ENCODE peak calls at places on chromosomes 2 and 18, in eight cellular contexts. M, T, X, Z, R, O, G and E are unnamed samples.

GRCh38 chr2:168480825-168481585 is 24.9 kb downstream of the CERS6 start:
- DNase-seq in M (no peak), T (no peak), X (no peak), Z (no peak), R (no peak), O (no peak), G (no peak), E (no peak)

GRCh38 chr2:15154289-15154688 is 406.8 kb downstream of the NBAS start:
- DNase-seq in M (peak; percentile 67), T (no peak), X (no peak), Z (no peak), R (peak; percentile 88), O (no peak), G (no peak), E (no peak)

GRCh38 chr18:59881728-59882685 is 17.8 kb upstream of the PMAIP1 start:
- DNase-seq in M (peak; percentile 64), T (no peak), X (no peak), Z (no peak), R (peak; percentile 82), O (no peak), G (peak; percentile 56), E (peak; percentile 80)

GRCh38 chr2:213848631-213849030 is 562.2 kb upstream of the VWC2L start:
- DNase-seq in M (no peak), T (peak; percentile 37), X (no peak), Z (no peak), R (peak; percentile 78), O (no peak), G (peak; percentile 24), E (peak; percentile 63)

GRCh38 chr18:21740474-21740723 is 193 bp upstream of the MIB1 start:
- DNase-seq in M (peak; percentile 92), T (no peak), X (no peak), Z (peak; percentile 98), R (peak; percentile 93), O (peak; percentile 98), G (peak; percentile 94), E (no peak)

GRCh38 chr2:46098606-46099005 is 198.6 kb upstream of the EPAS1 start:
- DNase-seq in M (peak; percentile 9), T (peak; percentile 68), X (no peak), Z (no peak), R (peak; percentile 89), O (no peak), G (peak; percentile 89), E (peak; percentile 69)

GRCh38 chr2:149456285-149456684 is 125.9 kb downstream of the LYPD6 start:
- DNase-seq in M (peak; percentile 12), T (no peak), X (no peak), Z (no peak), R (no peak), O (peak; percentile 65), G (no peak), E (no peak)

GRCh38 chr2:28280576-28280975 is 112.1 kb upstream of the FOSL2 start:
- DNase-seq in M (no peak), T (no peak), X (no peak), Z (no peak), R (peak; percentile 3), O (no peak), G (no peak), E (no peak)

GRCh38 chr2:158889135-158889853 is 79.1 kb upstream of the TANC1 start:
- DNase-seq in M (no peak), T (no peak), X (no peak), Z (no peak), R (peak; percentile 33), O (no peak), G (no peak), E (no peak)

GRCh38 chr2:149814049-149814448 is 226.5 kb upstream of the MMADHC start:
- DNase-seq in M (no peak), T (no peak), X (no peak), Z (no peak), R (no peak), O (no peak), G (no peak), E (no peak)

GRCh38 chr2:71500426-71501079 is 47.2 kb downstream of the DYSF start:
- DNase-seq in M (no peak), T (no peak), X (no peak), Z (no peak), R (no peak), O (peak; percentile 19), G (no peak), E (no peak)

GRCh38 chr2:113211226-113212105 is 37.7 kb downstream of the PSD4 start:
- DNase-seq in M (peak; percentile 29), T (no peak), X (no peak), Z (no peak), R (peak; percentile 87), O (no peak), G (peak; percentile 70), E (no peak)

GRCh38 chr18:59123588-59124369 is 15.9 kb upstream of the SEC11C start:
- DNase-seq in M (no peak), T (peak; percentile 75), X (no peak), Z (no peak), R (peak; percentile 97), O (no peak), G (peak; percentile 83), E (peak; percentile 37)

GRCh38 chr2:26850565-26850964 is 2.6 kb downstream of the DPYSL5 start:
- DNase-seq in M (no peak), T (no peak), X (no peak), Z (no peak), R (no peak), O (no peak), G (no peak), E (no peak)

GRCh38 chr2:4791488-4791887 is 900.7 kb upstream of the SOX11 start:
- DNase-seq in M (no peak), T (no peak), X (no peak), Z (no peak), R (no peak), O (no peak), G (no peak), E (no peak)

GRCh38 chr2:204665244-204665643 is 120.0 kb downstream of the PARD3B start:
- DNase-seq in M (peak; percentile 10), T (no peak), X (no peak), Z (no peak), R (peak; percentile 90), O (peak; percentile 30), G (peak; percentile 92), E (peak; percentile 60)

GRCh38 chr2:26067980-26068507 is 34.2 kb downstream of the RAB10 start:
- DNase-seq in M (no peak), T (no peak), X (no peak), Z (no peak), R (no peak), O (no peak), G (no peak), E (no peak)

GRCh38 chr18:44725300-44726096 is 44.8 kb downstream of the SETBP1 start:
- DNase-seq in M (no peak), T (no peak), X (peak; percentile 73), Z (no peak), R (peak; percentile 70), O (no peak), G (peak; percentile 70), E (no peak)

GRCh38 chr2:208373460-208374089 is 33.0 kb upstream of the PTH2R start:
- DNase-seq in M (peak; percentile 43), T (peak; percentile 29), X (no peak), Z (no peak), R (peak; percentile 42), O (peak; percentile 82), G (peak; percentile 65), E (peak; percentile 26)

GRCh38 chr2:179422037-179422643 is 157.5 kb upstream of the SESTD1 start:
- DNase-seq in M (peak; percentile 75), T (peak; percentile 60), X (peak; percentile 76), Z (peak; percentile 68), R (peak; percentile 56), O (peak; percentile 90), G (peak; percentile 72), E (peak; percentile 61)

GRCh38 chr2:11813951-11814350 is 67.5 kb downstream of the LPIN1 start:
- DNase-seq in M (no peak), T (no peak), X (no peak), Z (no peak), R (no peak), O (no peak), G (no peak), E (no peak)

GRCh38 chr2:11819235-11819729 is 72.8 kb downstream of the LPIN1 start:
- DNase-seq in M (peak; percentile 96), T (no peak), X (no peak), Z (no peak), R (no peak), O (no peak), G (no peak), E (no peak)

GRCh38 chr2:11811036-11811654 is 64.7 kb downstream of the LPIN1 start:
- DNase-seq in M (no peak), T (no peak), X (no peak), Z (no peak), R (no peak), O (no peak), G (peak; percentile 30), E (no peak)

GRCh38 chr2:11812466-11813100 is 66.2 kb downstream of the LPIN1 start:
- DNase-seq in M (no peak), T (no peak), X (no peak), Z (no peak), R (no peak), O (no peak), G (no peak), E (no peak)

DNA sequence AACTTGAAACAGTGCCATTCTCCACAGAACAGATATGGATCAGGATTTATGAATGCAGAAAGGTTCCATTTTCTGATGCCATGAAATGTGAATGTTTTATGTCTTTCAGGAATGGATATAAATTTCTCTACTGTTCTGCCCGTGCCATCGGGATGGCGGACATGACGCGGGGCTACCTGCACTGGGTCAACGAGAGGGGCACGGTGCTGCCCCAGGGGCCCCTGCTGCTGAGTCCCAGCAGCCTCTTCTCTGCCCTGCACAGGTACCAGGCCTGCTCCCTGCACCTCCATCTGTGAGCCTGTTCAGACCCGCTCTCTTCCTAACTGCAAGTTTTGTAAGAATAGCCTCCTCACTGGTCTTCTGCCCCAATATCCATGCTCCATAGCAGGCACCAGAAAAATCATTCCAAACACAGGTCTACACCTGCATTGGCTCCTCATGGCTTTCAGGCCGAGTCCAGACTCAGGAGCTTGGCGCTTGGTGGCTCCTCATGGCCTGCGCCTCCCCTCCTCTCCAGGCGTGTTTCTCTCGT is 68.6 kb downstream of the LPIN1 start:
- DNase-seq in M (no peak), T (no peak), X (no peak), Z (no peak), R (no peak), O (no peak), G (no peak), E (no peak)
- H3K4me3 ChIP-seq in M (no peak overlapping the region), T (no peak overlapping the region), X (no peak overlapping the region), Z (no peak overlapping the region), R (no peak overlapping the region), O (no peak overlapping the region), G (no peak overlapping the region), E (no peak overlapping the region)

GRCh38 chr2:177106212-177106611 is 106.4 kb upstream of the HNRNPA3 start:
- DNase-seq in M (peak; percentile 34), T (no peak), X (no peak), Z (no peak), R (no peak), O (peak; percentile 52), G (no peak), E (no peak)
- TF ChIP-seq CTCF in M (peak; percentile 35), T (no peak), X (no peak), Z (no peak), R (no peak), O (peak; percentile 53), G (no peak), E (no peak)

GRCh38 chr2:241833938-241834852 is 24.5 kb downstream of the PDCD1 start:
- DNase-seq in M (no peak), T (no peak), X (no peak), Z (peak; percentile 38), R (no peak), O (no peak), G (no peak), E (no peak)
- H3K4me3 ChIP-seq in M (no peak overlapping the region), T (no peak overlapping the region), X (no peak overlapping the region), Z (no peak overlapping the region), R (no peak overlapping the region), O (no peak overlapping the region), G (no peak overlapping the region), E (no peak overlapping the region)

GRCh38 chr2:224036731-224037376 is 2.2 kb downstream of the SERPINE2 start:
- DNase-seq in M (no peak), T (no peak), X (no peak), Z (no peak), R (no peak), O (no peak), G (no peak), E (no peak)
- TF ChIP-seq CTCF in M (no peak), T (no peak), X (no peak), Z (no peak), R (no peak), O (no peak), G (no peak), E (no peak)